ENCODE peak calls at places on chromosomes 5 and 9, in six cellular contexts. One of them, this sample, is unnamed.

GRCh38 chr9:111839387-111839786 is 44.6 kb upstream of the SHOC1 start:
- DNase-seq in neural crest cell: no peak
- DNase-seq in B cell: no peak
- DNase-seq in H1: no peak
- DNase-seq in progenitor cell of endocrine pancreas: no peak
- DNase-seq in transverse colon: no peak
- DNase-seq in this sample: no peak

GRCh38 chr9:95649801-95650213 is 133.0 kb upstream of the PTCH1 start:
- DNase-seq in neural crest cell: no peak
- DNase-seq in B cell: no peak
- DNase-seq in H1: no peak
- DNase-seq in progenitor cell of endocrine pancreas: no peak
- DNase-seq in transverse colon: no peak
- DNase-seq in this sample: no peak

GRCh38 chr5:150286820-150287219 is 2.8 kb downstream of the CAMK2A start:
- DNase-seq in neural crest cell: no peak
- DNase-seq in B cell: no peak
- DNase-seq in H1: peak; percentile 57
- DNase-seq in progenitor cell of endocrine pancreas: no peak
- DNase-seq in transverse colon: no peak
- DNase-seq in this sample: peak; percentile 47

GRCh38 chr5:133330956-133331355 is 279.1 kb downstream of the HSPA4 start:
- DNase-seq in neural crest cell: no peak
- DNase-seq in B cell: no peak
- DNase-seq in H1: no peak
- DNase-seq in progenitor cell of endocrine pancreas: no peak
- DNase-seq in transverse colon: no peak
- DNase-seq in this sample: no peak

GRCh38 chr5:107968998-107969397 is 298.3 kb upstream of the EFNA5 start:
- DNase-seq in neural crest cell: no peak
- DNase-seq in B cell: no peak
- DNase-seq in H1: no peak
- DNase-seq in progenitor cell of endocrine pancreas: no peak
- DNase-seq in transverse colon: no peak
- DNase-seq in this sample: no peak

GRCh38 chr9:113912816-113913215 is 36.7 kb downstream of the ZNF618 start:
- DNase-seq in neural crest cell: no peak
- DNase-seq in B cell: no peak
- DNase-seq in H1: peak; percentile 23
- DNase-seq in progenitor cell of endocrine pancreas: no peak
- DNase-seq in transverse colon: no peak
- DNase-seq in this sample: no peak

GRCh38 chr5:35089688-35090314 is 42.1 kb upstream of the AGXT2 start:
- DNase-seq in neural crest cell: peak; percentile 59
- DNase-seq in B cell: peak; percentile 63
- DNase-seq in H1: peak; percentile 84
- DNase-seq in progenitor cell of endocrine pancreas: peak; percentile 34
- DNase-seq in transverse colon: peak; percentile 72
- DNase-seq in this sample: peak; percentile 52

GRCh38 chr9:121262953-121263352 is 5.0 kb upstream of the GSN start:
- DNase-seq in neural crest cell: no peak
- DNase-seq in B cell: no peak
- DNase-seq in H1: no peak
- DNase-seq in progenitor cell of endocrine pancreas: no peak
- DNase-seq in transverse colon: no peak
- DNase-seq in this sample: no peak

GRCh38 chr9:88173378-88173999 is 35.2 kb upstream of the SPATA31C2 start:
- DNase-seq in neural crest cell: peak; percentile 15
- DNase-seq in B cell: peak; percentile 22
- DNase-seq in H1: peak; percentile 53
- DNase-seq in progenitor cell of endocrine pancreas: no peak
- DNase-seq in transverse colon: peak; percentile 20
- DNase-seq in this sample: peak; percentile 20

GRCh38 chr5:34411470-34412346 is 244.4 kb upstream of the RAI14 start:
- DNase-seq in neural crest cell: no peak
- DNase-seq in B cell: no peak
- DNase-seq in H1: peak; percentile 59
- DNase-seq in progenitor cell of endocrine pancreas: no peak
- DNase-seq in transverse colon: no peak
- DNase-seq in this sample: no peak

GRCh38 chr5:112614986-112615385 is 122.7 kb upstream of the APC start:
- DNase-seq in neural crest cell: no peak
- DNase-seq in B cell: no peak
- DNase-seq in H1: no peak
- DNase-seq in progenitor cell of endocrine pancreas: no peak
- DNase-seq in transverse colon: no peak
- DNase-seq in this sample: no peak

GRCh38 chr5:38870595-38870994 is 24.8 kb downstream of the OSMR start:
- DNase-seq in neural crest cell: no peak
- DNase-seq in B cell: no peak
- DNase-seq in H1: no peak
- DNase-seq in progenitor cell of endocrine pancreas: no peak
- DNase-seq in transverse colon: no peak
- DNase-seq in this sample: no peak

GRCh38 chr5:159459951-159460538 is 129.8 kb upstream of the IL12B start:
- DNase-seq in neural crest cell: no peak
- DNase-seq in B cell: no peak
- DNase-seq in H1: no peak
- DNase-seq in progenitor cell of endocrine pancreas: no peak
- DNase-seq in transverse colon: no peak
- DNase-seq in this sample: no peak

GRCh38 chr5:132497488-132497997 is 7.0 kb upstream of the IRF1 start:
- DNase-seq in neural crest cell: no peak
- DNase-seq in B cell: peak; percentile 27
- DNase-seq in H1: no peak
- DNase-seq in progenitor cell of endocrine pancreas: no peak
- DNase-seq in transverse colon: peak; percentile 55
- DNase-seq in this sample: no peak

GRCh38 chr9:76203373-76203772 is 190.9 kb downstream of the RFK start:
- DNase-seq in neural crest cell: no peak
- DNase-seq in B cell: no peak
- DNase-seq in H1: no peak
- DNase-seq in progenitor cell of endocrine pancreas: no peak
- DNase-seq in transverse colon: peak; percentile 40
- DNase-seq in this sample: no peak

GRCh38 chr5:153476767-153477166 is 13.7 kb upstream of the GRIA1 start:
- DNase-seq in neural crest cell: no peak
- DNase-seq in B cell: no peak
- DNase-seq in H1: no peak
- DNase-seq in progenitor cell of endocrine pancreas: no peak
- DNase-seq in transverse colon: no peak
- DNase-seq in this sample: no peak
- TF ChIP-seq CTCF in neural crest cell: no peak
- TF ChIP-seq CTCF in B cell: no peak
- TF ChIP-seq CTCF in H1: peak; percentile 12
- TF ChIP-seq CTCF in progenitor cell of endocrine pancreas: no peak
- TF ChIP-seq CTCF in transverse colon: no peak
- TF ChIP-seq CTCF in this sample: no peak

DNA sequence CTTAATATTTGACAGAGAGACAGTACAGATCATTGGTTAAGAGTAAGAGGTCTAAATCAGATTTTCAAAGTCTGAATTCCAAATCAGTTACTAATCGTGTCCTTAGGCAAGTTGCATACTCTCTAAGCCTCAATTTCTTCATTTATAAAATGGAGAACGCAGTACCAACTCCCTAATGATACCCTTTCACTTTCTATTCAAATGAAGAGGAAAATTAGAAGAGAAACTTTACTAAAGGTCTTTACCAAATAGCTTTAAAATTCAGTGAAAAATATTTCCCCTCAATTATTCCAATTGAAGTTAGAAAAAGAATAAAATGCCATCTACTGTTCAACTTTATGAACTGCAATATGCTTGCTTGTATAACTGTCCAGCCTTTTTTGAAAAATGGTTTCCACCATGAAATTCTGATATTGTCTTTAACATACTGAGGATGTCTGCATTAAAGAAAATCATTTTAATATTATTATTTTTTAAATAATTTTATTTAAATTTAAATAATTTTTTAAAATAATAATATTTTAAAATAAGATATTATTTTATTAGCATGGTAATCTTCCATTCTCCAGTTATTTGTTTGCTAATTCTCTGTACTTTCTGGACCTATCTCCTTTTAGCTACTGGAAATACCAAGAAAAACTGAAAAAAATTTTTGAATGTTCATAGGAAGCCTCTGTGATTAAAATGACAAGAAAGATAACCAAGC is 36.0 kb downstream of the POC5 start:
- DNase-seq in neural crest cell: no peak
- DNase-seq in B cell: peak; percentile 46
- DNase-seq in H1: no peak
- DNase-seq in progenitor cell of endocrine pancreas: no peak
- DNase-seq in transverse colon: no peak
- DNase-seq in this sample: no peak
- TF ChIP-seq CTCF in neural crest cell: peak; percentile 89
- TF ChIP-seq CTCF in B cell: peak; percentile 86
- TF ChIP-seq CTCF in H1: no peak
- TF ChIP-seq CTCF in progenitor cell of endocrine pancreas: peak; percentile 78
- TF ChIP-seq CTCF in transverse colon: peak; percentile 77
- TF ChIP-seq CTCF in this sample: peak; percentile 79

GRCh38 chr9:136133191-136133958 is 14.7 kb upstream of the TMEM250 start:
- DNase-seq in neural crest cell: peak; percentile 61
- DNase-seq in B cell: peak; percentile 72
- DNase-seq in H1: peak; percentile 80
- DNase-seq in progenitor cell of endocrine pancreas: peak; percentile 64
- DNase-seq in transverse colon: no peak
- DNase-seq in this sample: peak; percentile 86
- TF ChIP-seq CTCF in neural crest cell: peak; percentile 69
- TF ChIP-seq CTCF in B cell: peak; percentile 51
- TF ChIP-seq CTCF in H1: peak; percentile 67
- TF ChIP-seq CTCF in progenitor cell of endocrine pancreas: peak; percentile 64
- TF ChIP-seq CTCF in transverse colon: peak; percentile 36
- TF ChIP-seq CTCF in this sample: peak; percentile 40

GRCh38 chr9:98255578-98256296 is at the start of gene TBC1D2:
- DNase-seq in neural crest cell: peak; percentile 93
- DNase-seq in B cell: peak; percentile 98
- DNase-seq in H1: peak; percentile 99
- DNase-seq in progenitor cell of endocrine pancreas: peak; percentile 97
- DNase-seq in transverse colon: peak; percentile 99
- DNase-seq in this sample: peak; percentile 98
- TF ChIP-seq CTCF in neural crest cell: no peak
- TF ChIP-seq CTCF in B cell: peak; percentile 14
- TF ChIP-seq CTCF in H1: no peak
- TF ChIP-seq CTCF in progenitor cell of endocrine pancreas: peak; percentile 38
- TF ChIP-seq CTCF in transverse colon: peak; percentile 10
- TF ChIP-seq CTCF in this sample: no peak

DNA sequence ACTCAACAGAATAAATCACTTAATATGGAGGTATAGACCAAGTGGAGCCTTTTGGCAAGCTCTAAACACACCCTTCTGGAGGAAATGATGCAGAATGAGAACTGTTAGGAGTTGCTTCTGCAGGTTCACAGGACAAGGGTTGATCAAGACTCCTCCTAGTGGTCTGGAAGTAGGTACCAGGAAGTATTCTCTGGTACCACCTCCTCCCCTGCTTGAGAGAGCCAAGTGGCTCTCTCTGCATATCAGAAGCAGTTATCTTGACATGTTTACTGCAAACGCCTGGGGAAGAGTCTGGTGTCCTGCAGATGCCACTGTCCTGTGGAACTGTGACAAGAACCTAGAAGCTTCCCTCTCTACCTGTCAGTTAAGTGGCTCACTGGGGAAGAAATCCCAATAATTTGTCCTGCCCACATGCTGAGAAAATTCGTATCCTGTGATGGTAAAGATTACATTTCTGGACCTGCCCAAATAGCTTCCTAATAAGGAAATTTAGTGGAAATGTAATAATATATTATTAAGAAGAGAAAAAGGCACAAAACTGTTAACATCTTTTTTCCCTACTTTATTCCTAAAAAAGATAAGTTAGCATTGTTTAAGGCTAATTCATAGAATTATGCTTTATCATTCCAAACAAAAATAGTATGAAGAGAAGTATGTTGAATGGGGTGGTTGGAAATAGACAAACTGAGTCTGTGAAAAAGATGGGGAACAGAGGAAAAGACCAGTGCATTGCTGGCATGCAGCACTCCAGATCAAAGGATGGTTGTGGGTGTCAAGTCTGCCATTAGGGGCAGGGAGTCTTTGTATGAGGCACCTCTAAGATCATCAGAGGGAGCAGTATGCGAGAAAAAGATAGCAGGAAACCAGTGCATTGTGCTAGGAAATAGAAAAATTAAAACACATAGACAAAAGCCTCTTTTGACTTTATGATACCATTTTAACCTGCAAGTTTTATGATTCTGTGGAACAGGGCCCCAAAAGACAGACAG is 118.8 kb downstream of the CDC42SE2 start:
- DNase-seq in neural crest cell: no peak
- DNase-seq in B cell: peak; percentile 77
- DNase-seq in H1: no peak
- DNase-seq in progenitor cell of endocrine pancreas: no peak
- DNase-seq in transverse colon: no peak
- DNase-seq in this sample: no peak
- TF ChIP-seq CTCF in neural crest cell: peak; percentile 65
- TF ChIP-seq CTCF in B cell: peak; percentile 75
- TF ChIP-seq CTCF in H1: peak; percentile 76
- TF ChIP-seq CTCF in progenitor cell of endocrine pancreas: peak; percentile 50
- TF ChIP-seq CTCF in transverse colon: peak; percentile 52
- TF ChIP-seq CTCF in this sample: peak; percentile 45

This sample was measured in nephron progenitor cell.